ENCODE peak calls at places on chromosomes 7 and 10, in eight cellular contexts. Y is stimulated activated CD4-positive, alpha-beta T cell treated with anti-CD3 and anti-CD28 coated beads, Interleukin-12 subunit alpha, Interleukin-12 subunit beta, amount 100 ng/mL, for 24 hours; O is NCI-H510A; P is NCI-H226; U is effector CD8-positive, alpha-beta T cell; R is AG08395; C is left ventricle myocardium superior; F is fibroblast of the aortic adventitia. L is an unnamed sample.

GRCh38 chr10:112361951-112362770 is 11.8 kb upstream of the ACSL5 start:
- DNase-seq in Y (no peak), O (no peak), P (peak), U (no peak), R (peak), C (peak), F (peak), L (no peak)

GRCh38 chr10:80110986-80111385 is 21.5 kb upstream of the PLAC9 start:
- DNase-seq in Y (no peak), O (no peak), P (no peak), U (no peak), R (no peak), C (no peak), F (no peak), L (no peak)

GRCh38 chr10:21534611-21535493 is 820 bp downstream of the MLLT10 start:
- DNase-seq in Y (no peak), O (peak), P (peak), U (no peak), R (no peak), C (peak), F (no peak), L (peak)

GRCh38 chr10:29725133-29725720 is 90.5 kb upstream of the SVIL start:
- DNase-seq in Y (no peak), O (no peak), P (peak), U (no peak), R (no peak), C (peak), F (peak), L (no peak)

GRCh38 chr10:3805791-3806381 is 20.9 kb upstream of the KLF6 start:
- DNase-seq in Y (no peak), O (no peak), P (no peak), U (no peak), R (peak), C (no peak), F (peak), L (peak)

GRCh38 chr10:68813554-68813953 is 13.8 kb upstream of the STOX1 start:
- DNase-seq in Y (no peak), O (no peak), P (no peak), U (no peak), R (no peak), C (no peak), F (no peak), L (no peak)

GRCh38 chr7:54839538-54840213 is 80.7 kb upstream of the SEC61G start:
- DNase-seq in Y (no peak), O (no peak), P (peak), U (no peak), R (peak), C (peak), F (peak), L (no peak)

GRCh38 chr7:131097662-131098376 is 229.9 kb upstream of the MKLN1 start:
- DNase-seq in Y (no peak), O (no peak), P (no peak), U (no peak), R (no peak), C (no peak), F (no peak), L (no peak)

GRCh38 chr7:143345428-143345900 is 17.0 kb downstream of the FAM131B start:
- DNase-seq in Y (peak), O (peak), P (no peak), U (peak), R (no peak), C (peak), F (no peak), L (peak)

GRCh38 chr10:116097239-116097751 is 175.7 kb downstream of the GFRA1 start:
- DNase-seq in Y (no peak), O (no peak), P (no peak), U (no peak), R (no peak), C (no peak), F (no peak), L (no peak)

GRCh38 chr7:3559178-3559765 is 258.2 kb downstream of the SDK1 start:
- DNase-seq in Y (no peak), O (no peak), P (peak), U (no peak), R (no peak), C (no peak), F (peak), L (no peak)

GRCh38 chr7:125195156-125195555 is 265.5 kb upstream of the POT1 start:
- DNase-seq in Y (no peak), O (no peak), P (no peak), U (no peak), R (no peak), C (no peak), F (peak), L (no peak)

GRCh38 chr7:41188163-41189130 is 514.4 kb downstream of the INHBA start:
- DNase-seq in Y (no peak), O (no peak), P (peak), U (no peak), R (peak), C (no peak), F (peak), L (no peak)

GRCh38 chr7:86972072-86972471 is 87.4 kb downstream of the ELAPOR2 start:
- DNase-seq in Y (no peak), O (no peak), P (no peak), U (no peak), R (no peak), C (no peak), F (no peak), L (no peak)

GRCh38 chr7:22849158-22849557 is 26.5 kb upstream of the TOMM7 start:
- DNase-seq in Y (no peak), O (no peak), P (no peak), U (no peak), R (no peak), C (no peak), F (peak), L (no peak)

GRCh38 chr10:59657724-59658123 is 51.9 kb downstream of the SLC16A9 start:
- DNase-seq in Y (no peak), O (no peak), P (no peak), U (no peak), R (no peak), C (no peak), F (no peak), L (no peak)

GRCh38 chr7:79093421-79093820 is 360.0 kb downstream of the MAGI2 start:
- DNase-seq in Y (no peak), O (no peak), P (no peak), U (no peak), R (no peak), C (no peak), F (no peak), L (no peak)

GRCh38 chr10:114181971-114182370 is 2.8 kb downstream of the TDRD1 start:
- DNase-seq in Y (no peak), O (no peak), P (no peak), U (no peak), R (no peak), C (peak), F (no peak), L (no peak)

GRCh38 chr10:30600005-30600404 is 29.5 kb downstream of the LYZL2 start:
- DNase-seq in Y (no peak), O (no peak), P (no peak), U (no peak), R (no peak), C (no peak), F (no peak), L (no peak)

GRCh38 chr10:46520381-46520780 is 36.1 kb downstream of the GPRIN2 start:
- DNase-seq in Y (no peak), O (no peak), P (no peak), U (no peak), R (no peak), C (no peak), F (no peak), L (no peak)

GRCh38 chr10:79406683-79407396 is 38.6 kb downstream of the ZCCHC24 start:
- DNase-seq in Y (no peak), O (no peak), P (no peak), U (no peak), R (no peak), C (no peak), F (no peak), L (no peak)

GRCh38 chr10:103193820-103194529 is 903 bp upstream of the NT5C2 start:
- DNase-seq in Y (no peak), O (no peak), P (peak), U (no peak), R (no peak), C (no peak), F (peak), L (no peak)

GRCh38 chr7:27193335-27194001 is 6.4 kb downstream of the HOXA13 start:
- DNase-seq in Y (no peak), O (no peak), P (no peak), U (no peak), R (no peak), C (no peak), F (no peak), L (no peak)

GRCh38 chr7:4713183-4713784 is 31.2 kb downstream of the FOXK1 start:
- DNase-seq in Y (no peak), O (no peak), P (no peak), U (no peak), R (peak), C (no peak), F (no peak), L (no peak)

GRCh38 chr7:117972606-117973005 is 99.4 kb upstream of the CTTNBP2 start:
- DNase-seq in Y (no peak), O (no peak), P (no peak), U (no peak), R (no peak), C (no peak), F (no peak), L (no peak)

GRCh38 chr10:114501650-114502049 is 97.3 kb upstream of the AFAP1L2 start:
- DNase-seq in Y (no peak), O (no peak), P (no peak), U (no peak), R (no peak), C (no peak), F (no peak), L (no peak)

GRCh38 chr10:95431900-95432342 is 129.2 kb downstream of the SORBS1 start:
- DNase-seq in Y (no peak), O (no peak), P (no peak), U (no peak), R (no peak), C (no peak), F (no peak), L (no peak)

GRCh38 chr10:77197544-77197943 is 440.1 kb downstream of the KCNMA1 start:
- DNase-seq in Y (no peak), O (no peak), P (no peak), U (no peak), R (no peak), C (no peak), F (no peak), L (no peak)

GRCh38 chr7:102439963-102440795 is 6.8 kb downstream of the ORAI2 start:
- DNase-seq in Y (no peak), O (no peak), P (peak), U (no peak), R (peak), C (peak), F (peak), L (no peak)

GRCh38 chr10:47458466-47459154 is 25.3 kb downstream of the ANXA8 start:
- DNase-seq in Y (no peak), O (no peak), P (peak), U (no peak), R (peak), C (no peak), F (peak), L (no peak)

GRCh38 chr7:28806841-28807240 is 151.3 kb downstream of the TRIL start:
- DNase-seq in Y (no peak), O (no peak), P (peak), U (no peak), R (peak), C (no peak), F (no peak), L (no peak)

GRCh38 chr7:117402109-117402508 is 25.2 kb downstream of the ASZ1 start:
- DNase-seq in Y (no peak), O (no peak), P (peak), U (no peak), R (peak), C (no peak), F (peak), L (no peak)

GRCh38 chr10:26468291-26468690 is 30.1 kb downstream of the APBB1IP start:
- DNase-seq in Y (no peak), O (no peak), P (peak), U (no peak), R (peak), C (no peak), F (peak), L (no peak)

GRCh38 chr10:110502851-110503301 is 5.2 kb downstream of the DUSP5 start:
- DNase-seq in Y (no peak), O (no peak), P (peak), U (no peak), R (peak), C (peak), F (peak), L (no peak)

GRCh38 chr10:8279598-8279997 is 225.1 kb downstream of the GATA3 start:
- DNase-seq in Y (no peak), O (no peak), P (peak), U (no peak), R (peak), C (no peak), F (peak), L (no peak)

GRCh38 chr7:45479781-45480180 is 94.4 kb upstream of the ADCY1 start:
- DNase-seq in Y (no peak), O (no peak), P (no peak), U (no peak), R (no peak), C (no peak), F (no peak), L (no peak)

L was measured in naive thymus-derived CD8-positive, alpha-beta T cell.